ENCODE peak calls at places on chromosome 4, in eight cellular contexts. G is Kasumi-1; K is T follicular helper cell; T is EH; M is ecto neural progenitor cell; F is brain pericyte; Q is activated CD8-positive, alpha-beta memory T cell treated with anti-CD3 and anti-CD28 coated beads for 1 hour; D is COLO829. Y is an unnamed sample.

GRCh38 chr4:165328708-165329107 is 1.2 kb downstream of the MSMO1 start:
- DNase-seq in G (peak), K (no peak), T (no peak), M (no peak), F (no peak), Q (no peak), D (no peak), Y (peak)

GRCh38 chr4:134072137-134072536 is 129.5 kb downstream of the PABPC4L start:
- DNase-seq in G (no peak), K (no peak), T (no peak), M (no peak), F (no peak), Q (no peak), D (no peak), Y (no peak)

GRCh38 chr4:4574052-4574451 is 32.2 kb upstream of the STX18 start:
- DNase-seq in G (no peak), K (no peak), T (no peak), M (no peak), F (no peak), Q (no peak), D (no peak), Y (no peak)

GRCh38 chr4:30837131-30837539 is 117.0 kb downstream of the PCDH7 start:
- DNase-seq in G (no peak), K (no peak), T (peak), M (no peak), F (no peak), Q (no peak), D (no peak), Y (peak)

GRCh38 chr4:94076498-94076897 is 131.2 kb upstream of the SMARCAD1 start:
- DNase-seq in G (no peak), K (no peak), T (no peak), M (no peak), F (no peak), Q (no peak), D (no peak), Y (no peak)

GRCh38 chr4:22999419-22999818 is 306.7 kb downstream of the GBA3 start:
- DNase-seq in G (peak), K (no peak), T (no peak), M (no peak), F (no peak), Q (no peak), D (no peak), Y (no peak)

GRCh38 chr4:15295421-15296162 is 132.2 kb upstream of the C1QTNF7 start:
- DNase-seq in G (no peak), K (no peak), T (peak), M (no peak), F (no peak), Q (no peak), D (no peak), Y (no peak)

GRCh38 chr4:48162162-48162561 is 28.1 kb upstream of the TXK start:
- DNase-seq in G (no peak), K (no peak), T (peak), M (no peak), F (no peak), Q (no peak), D (peak), Y (no peak)

GRCh38 chr4:1539859-1540600 is 133.8 kb upstream of the NKX1-1 start:
- DNase-seq in G (no peak), K (no peak), T (no peak), M (no peak), F (no peak), Q (no peak), D (no peak), Y (no peak)

GRCh38 chr4:53128959-53129358 is 236.9 kb downstream of the SCFD2 start:
- DNase-seq in G (no peak), K (no peak), T (no peak), M (no peak), F (no peak), Q (no peak), D (no peak), Y (no peak)

GRCh38 chr4:6992728-6993655 is 50.2 kb upstream of the TADA2B start:
- DNase-seq in G (no peak), K (no peak), T (peak), M (no peak), F (no peak), Q (no peak), D (peak), Y (no peak)

GRCh38 chr4:158914178-158914577 is 145.4 kb downstream of the FNIP2 start:
- DNase-seq in G (no peak), K (no peak), T (peak), M (no peak), F (no peak), Q (no peak), D (no peak), Y (no peak)

GRCh38 chr4:142334931-142335330 is 511.2 kb downstream of the INPP4B start:
- DNase-seq in G (no peak), K (no peak), T (peak), M (no peak), F (no peak), Q (no peak), D (no peak), Y (no peak)

GRCh38 chr4:16573744-16574143 is 324.7 kb downstream of the LDB2 start:
- DNase-seq in G (no peak), K (no peak), T (peak), M (no peak), F (no peak), Q (no peak), D (no peak), Y (no peak)

GRCh38 chr4:173494013-173494970 is 35.7 kb downstream of the HAND2 start:
- DNase-seq in G (peak), K (peak), T (peak), M (peak), F (no peak), Q (peak), D (peak), Y (peak)

GRCh38 chr4:76982638-76983579 is 33.4 kb downstream of the SEPTIN11 start:
- DNase-seq in G (peak), K (no peak), T (peak), M (no peak), F (no peak), Q (no peak), D (no peak), Y (no peak)

GRCh38 chr4:2829933-2830451 is 13.7 kb upstream of the ADD1 start:
- DNase-seq in G (no peak), K (no peak), T (no peak), M (no peak), F (no peak), Q (no peak), D (no peak), Y (no peak)

GRCh38 chr4:66169341-66169740 is 499.1 kb upstream of the EPHA5 start:
- DNase-seq in G (peak), K (no peak), T (peak), M (no peak), F (no peak), Q (no peak), D (peak), Y (no peak)

GRCh38 chr4:145681956-145682355 is 2.0 kb downstream of the C4orf51 start:
- DNase-seq in G (no peak), K (no peak), T (peak), M (no peak), F (no peak), Q (no peak), D (no peak), Y (no peak)

GRCh38 chr4:177064724-177065394 is 244.8 kb upstream of the NEIL3 start:
- DNase-seq in G (no peak), K (no peak), T (no peak), M (no peak), F (no peak), Q (no peak), D (no peak), Y (no peak)

GRCh38 chr4:128031756-128032384 is 29.2 kb upstream of the LARP1B start:
- DNase-seq in G (no peak), K (no peak), T (peak), M (no peak), F (no peak), Q (no peak), D (no peak), Y (no peak)

GRCh38 chr4:145066063-145066501 is 31.9 kb downstream of the ANAPC10 start:
- DNase-seq in G (no peak), K (no peak), T (peak), M (no peak), F (peak), Q (no peak), D (peak), Y (peak)

GRCh38 chr4:94419956-94420355 is 31.8 kb upstream of the PDLIM5 start:
- DNase-seq in G (no peak), K (no peak), T (peak), M (no peak), F (no peak), Q (no peak), D (no peak), Y (peak)

GRCh38 chr4:26611879-26612278 is 28.0 kb downstream of the TBC1D19 start:
- DNase-seq in G (no peak), K (no peak), T (no peak), M (no peak), F (no peak), Q (no peak), D (no peak), Y (no peak)

GRCh38 chr4:56400560-56400959 is 13.3 kb upstream of the AASDH start:
- DNase-seq in G (no peak), K (no peak), T (no peak), M (no peak), F (no peak), Q (no peak), D (no peak), Y (no peak)

GRCh38 chr4:108793413-108793812 is 30.6 kb upstream of the ETNPPL start:
- DNase-seq in G (no peak), K (no peak), T (no peak), M (no peak), F (no peak), Q (no peak), D (peak), Y (no peak)

GRCh38 chr4:171981185-171981584 is 168.0 kb downstream of the GALNTL6 start:
- DNase-seq in G (no peak), K (no peak), T (no peak), M (no peak), F (no peak), Q (no peak), D (no peak), Y (no peak)

GRCh38 chr4:173410106-173410505 is 11.2 kb upstream of the SCRG1 start:
- DNase-seq in G (no peak), K (no peak), T (no peak), M (no peak), F (no peak), Q (no peak), D (no peak), Y (no peak)

GRCh38 chr4:2067446-2068197 is 8.5 kb downstream of the NAT8L start:
- DNase-seq in G (no peak), K (no peak), T (no peak), M (no peak), F (no peak), Q (no peak), D (no peak), Y (no peak)